ENCODE peak calls at places on chromosome 9, in six cellular contexts. One of them, this sample, is unnamed.

GRCh38 chr9:121350993-121351561 is 19.0 kb downstream of the STOM start:
- DNase-seq in H1: no peak
- DNase-seq in IMR-90: peak; percentile 92
- DNase-seq in H9: no peak
- DNase-seq in mesendoderm: no peak
- DNase-seq in neuronal stem cell: no peak
- DNase-seq in this sample: no peak

GRCh38 chr9:69981686-69982450 is 61.8 kb upstream of the MAMDC2 start:
- DNase-seq in neuronal stem cell: no peak
- DNase-seq in IMR-90: peak; percentile 77
- DNase-seq in mesendoderm: peak; percentile 36
- DNase-seq in H9: no peak
- DNase-seq in H1: no peak
- DNase-seq in this sample: peak; percentile 47

GRCh38 chr9:28287413-28287812 is 714.1 kb upstream of the C9orf72 start:
- DNase-seq in IMR-90: no peak
- DNase-seq in mesendoderm: no peak
- DNase-seq in H1: no peak
- DNase-seq in H9: no peak
- DNase-seq in neuronal stem cell: no peak
- DNase-seq in this sample: no peak

GRCh38 chr9:31304576-31304975 is 1079.9 kb upstream of the ACO1 start:
- DNase-seq in H9: no peak
- DNase-seq in mesendoderm: no peak
- DNase-seq in IMR-90: peak; percentile 32
- DNase-seq in neuronal stem cell: no peak
- DNase-seq in H1: no peak
- DNase-seq in this sample: peak; percentile 60

GRCh38 chr9:11194249-11194648 is 581.4 kb upstream of the PTPRD start:
- DNase-seq in IMR-90: no peak
- DNase-seq in neuronal stem cell: no peak
- DNase-seq in mesendoderm: no peak
- DNase-seq in H1: no peak
- DNase-seq in H9: no peak
- DNase-seq in this sample: no peak

GRCh38 chr9:132214027-132214622 is 52.3 kb downstream of the NTNG2 start:
- DNase-seq in mesendoderm: peak; percentile 96
- DNase-seq in H9: peak; percentile 72
- DNase-seq in neuronal stem cell: no peak
- DNase-seq in IMR-90: peak; percentile 96
- DNase-seq in H1: no peak
- DNase-seq in this sample: peak; percentile 3

GRCh38 chr9:108885643-108886348 is 23.7 kb downstream of the ACTL7A start:
- DNase-seq in H9: no peak
- DNase-seq in neuronal stem cell: no peak
- DNase-seq in IMR-90: peak; percentile 84
- DNase-seq in mesendoderm: peak; percentile 2
- DNase-seq in H1: no peak
- DNase-seq in this sample: no peak

GRCh38 chr9:114856210-114856941 is 50.5 kb upstream of the TNFSF15 start:
- DNase-seq in neuronal stem cell: no peak
- DNase-seq in H9: no peak
- DNase-seq in IMR-90: peak; percentile 82
- DNase-seq in H1: no peak
- DNase-seq in mesendoderm: no peak
- DNase-seq in this sample: no peak

GRCh38 chr9:99134893-99135341 is 30.0 kb downstream of the TGFBR1 start:
- DNase-seq in IMR-90: peak; percentile 78
- DNase-seq in mesendoderm: no peak
- DNase-seq in H9: no peak
- DNase-seq in neuronal stem cell: no peak
- DNase-seq in H1: no peak
- DNase-seq in this sample: no peak

GRCh38 chr9:90287567-90288274 is 354.9 kb downstream of the DIRAS2 start:
- DNase-seq in H1: no peak
- DNase-seq in IMR-90: no peak
- DNase-seq in H9: no peak
- DNase-seq in mesendoderm: peak; percentile 13
- DNase-seq in neuronal stem cell: no peak
- DNase-seq in this sample: peak; percentile 96

GRCh38 chr9:72888032-72888431 is 64.8 kb downstream of the ALDH1A1 start:
- DNase-seq in IMR-90: no peak
- DNase-seq in H9: no peak
- DNase-seq in neuronal stem cell: no peak
- DNase-seq in H1: no peak
- DNase-seq in mesendoderm: no peak
- DNase-seq in this sample: peak; percentile 24

GRCh38 chr9:112489039-112489546 is 2.5 kb downstream of the KIAA1958 start:
- DNase-seq in H9: no peak
- DNase-seq in H1: no peak
- DNase-seq in IMR-90: no peak
- DNase-seq in mesendoderm: peak; percentile 40
- DNase-seq in neuronal stem cell: no peak
- DNase-seq in this sample: no peak

GRCh38 chr9:8845376-8845775 is 1045.8 kb upstream of the DMAC1 start:
- DNase-seq in neuronal stem cell: no peak
- DNase-seq in mesendoderm: no peak
- DNase-seq in H9: no peak
- DNase-seq in IMR-90: no peak
- DNase-seq in H1: no peak
- DNase-seq in this sample: no peak

GRCh38 chr9:123282343-123283047 is 14.1 kb upstream of the STRBP start:
- DNase-seq in H1: no peak
- DNase-seq in IMR-90: no peak
- DNase-seq in H9: no peak
- DNase-seq in neuronal stem cell: no peak
- DNase-seq in mesendoderm: no peak
- DNase-seq in this sample: no peak

GRCh38 chr9:137049544-137050449 is 3.8 kb upstream of the NPDC1 start:
- DNase-seq in mesendoderm: peak; percentile 61
- DNase-seq in neuronal stem cell: peak; percentile 67
- DNase-seq in H1: no peak
- DNase-seq in IMR-90: peak; percentile 20
- DNase-seq in H9: peak; percentile 79
- DNase-seq in this sample: peak; percentile 54

GRCh38 chr9:112554516-112554915 is 67.9 kb downstream of the KIAA1958 start:
- DNase-seq in IMR-90: peak; percentile 78
- DNase-seq in mesendoderm: no peak
- DNase-seq in neuronal stem cell: no peak
- DNase-seq in H1: no peak
- DNase-seq in H9: no peak
- DNase-seq in this sample: peak; percentile 26

GRCh38 chr9:7656648-7657047 is 142.9 kb downstream of the DMAC1 start:
- DNase-seq in neuronal stem cell: no peak
- DNase-seq in H9: no peak
- DNase-seq in IMR-90: peak; percentile 3
- DNase-seq in H1: no peak
- DNase-seq in mesendoderm: no peak
- DNase-seq in this sample: no peak

GRCh38 chr9:136059851-136060670 is 35.0 kb downstream of the NACC2 start:
- DNase-seq in neuronal stem cell: no peak
- DNase-seq in H9: no peak
- DNase-seq in H1: no peak
- DNase-seq in mesendoderm: no peak
- DNase-seq in IMR-90: peak; percentile 62
- DNase-seq in this sample: no peak

GRCh38 chr9:13873212-13873611 is 440.7 kb downstream of the NFIB start:
- DNase-seq in H1: no peak
- DNase-seq in neuronal stem cell: no peak
- DNase-seq in H9: no peak
- DNase-seq in mesendoderm: no peak
- DNase-seq in IMR-90: no peak
- DNase-seq in this sample: no peak

GRCh38 chr9:79129865-79130480 is 441.8 kb upstream of the TLE4 start:
- DNase-seq in H9: no peak
- DNase-seq in mesendoderm: peak; percentile 16
- DNase-seq in neuronal stem cell: peak; percentile 27
- DNase-seq in IMR-90: peak; percentile 67
- DNase-seq in H1: no peak
- DNase-seq in this sample: peak; percentile 55

GRCh38 chr9:70679845-70680244 is 265.4 kb upstream of the KLF9 start:
- DNase-seq in neuronal stem cell: no peak
- DNase-seq in IMR-90: peak; percentile 1
- DNase-seq in H9: no peak
- DNase-seq in mesendoderm: no peak
- DNase-seq in H1: no peak
- DNase-seq in this sample: no peak

GRCh38 chr9:32552172-32552872 is at the start of the genes SMIM27 and TOPORS:
- DNase-seq in neuronal stem cell: peak; percentile 78
- DNase-seq in mesendoderm: peak; percentile 95
- DNase-seq in H9: peak; percentile 91
- DNase-seq in H1: peak; percentile 69
- DNase-seq in IMR-90: peak; percentile 88
- DNase-seq in this sample: peak; percentile 93
- H3K4ac ChIP-seq in neuronal stem cell: no peak within 1 kb of the TSS
- H3K4ac ChIP-seq in mesendoderm: peak within 1 kb of the TSS; percentile 96
- H3K4ac ChIP-seq in H9: no peak within 1 kb of the TSS
- H3K4ac ChIP-seq in H1: peak within 1 kb of the TSS; percentile 41
- H3K4ac ChIP-seq in IMR-90: peak within 1 kb of the TSS; percentile 97
- H3K4ac ChIP-seq in this sample: peak within 1 kb of the TSS; percentile 76

GRCh38 chr9:4114569-4115505 is 185.0 kb downstream of the GLIS3 start:
- DNase-seq in mesendoderm: peak; percentile 34
- DNase-seq in H9: no peak
- DNase-seq in H1: no peak
- DNase-seq in IMR-90: peak; percentile 86
- DNase-seq in neuronal stem cell: no peak
- DNase-seq in this sample: no peak

GRCh38 chr9:4116708-4117460 is 183.0 kb downstream of the GLIS3 start:
- DNase-seq in IMR-90: no peak
- DNase-seq in mesendoderm: no peak
- DNase-seq in H9: no peak
- DNase-seq in H1: no peak
- DNase-seq in neuronal stem cell: no peak
- DNase-seq in this sample: no peak

GRCh38 chr9:4113711-4114110 is 186.2 kb downstream of the GLIS3 start:
- DNase-seq in H9: no peak
- DNase-seq in H1: no peak
- DNase-seq in mesendoderm: no peak
- DNase-seq in neuronal stem cell: no peak
- DNase-seq in IMR-90: no peak
- DNase-seq in this sample: no peak

GRCh38 chr9:4117835-4118610 is 181.8 kb downstream of the GLIS3 start:
- DNase-seq in H1: peak; percentile 36
- DNase-seq in mesendoderm: peak; percentile 37
- DNase-seq in neuronal stem cell: no peak
- DNase-seq in IMR-90: no peak
- DNase-seq in H9: peak; percentile 68
- DNase-seq in this sample: peak; percentile 42

DNA sequence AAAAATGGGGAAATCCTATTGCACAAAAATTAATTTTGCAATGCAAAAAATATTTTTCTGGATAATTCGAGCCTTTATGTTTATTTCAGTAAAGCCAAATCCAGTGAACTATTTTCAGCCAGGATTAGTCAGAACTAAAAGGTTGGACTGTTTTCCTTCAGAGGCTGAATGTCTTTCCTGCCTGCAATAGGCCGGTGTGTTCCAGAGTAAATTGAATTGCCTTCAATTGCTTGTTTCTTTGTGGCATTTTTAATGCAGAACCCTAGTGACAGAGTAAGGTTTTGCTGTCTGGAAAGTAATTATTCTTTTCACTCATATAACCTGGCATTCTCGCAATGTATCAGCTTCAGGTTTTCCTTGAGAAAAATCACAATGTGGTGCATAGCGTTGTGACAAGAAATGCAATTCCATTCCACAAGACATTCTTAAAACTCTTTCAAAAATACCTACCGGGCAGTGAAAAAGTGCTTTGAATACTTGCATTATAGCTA is 183.7 kb downstream of the GLIS3 start:
- DNase-seq in mesendoderm: no peak
- DNase-seq in neuronal stem cell: no peak
- DNase-seq in H9: no peak
- DNase-seq in H1: no peak
- DNase-seq in IMR-90: peak; percentile 58
- DNase-seq in this sample: peak; percentile 88
- H3K4ac ChIP-seq in mesendoderm: no peak overlapping the region
- H3K4ac ChIP-seq in neuronal stem cell: no peak overlapping the region
- H3K4ac ChIP-seq in H9: no peak overlapping the region
- H3K4ac ChIP-seq in H1: no peak overlapping the region
- H3K4ac ChIP-seq in IMR-90: no peak overlapping the region
- H3K4ac ChIP-seq in this sample: no peak overlapping the region

GRCh38 chr9:128551652-128552152 is 685 bp upstream of the SPTAN1 start:
- DNase-seq in IMR-90: no peak
- DNase-seq in H9: no peak
- DNase-seq in neuronal stem cell: no peak
- DNase-seq in H1: no peak
- DNase-seq in mesendoderm: peak; percentile 93
- DNase-seq in this sample: no peak

GRCh38 chr9:128552153-128552743 is at the start of gene SPTAN1:
- DNase-seq in H1: peak; percentile 75
- DNase-seq in IMR-90: peak; percentile 84
- DNase-seq in neuronal stem cell: peak; percentile 93
- DNase-seq in H9: peak; percentile 93
- DNase-seq in mesendoderm: peak; percentile 92
- DNase-seq in this sample: peak; percentile 93

GRCh38 chr9:128553695-128554094 is 1.3 kb downstream of the SPTAN1 start:
- DNase-seq in mesendoderm: peak; percentile 18
- DNase-seq in H1: no peak
- DNase-seq in IMR-90: peak; percentile 86
- DNase-seq in H9: no peak
- DNase-seq in neuronal stem cell: no peak
- DNase-seq in this sample: peak; percentile 17

GRCh38 chr9:128554155-128554862 is 1.9 kb downstream of the SPTAN1 start:
- DNase-seq in neuronal stem cell: peak; percentile 58
- DNase-seq in H1: no peak
- DNase-seq in IMR-90: peak; percentile 93
- DNase-seq in H9: peak; percentile 69
- DNase-seq in mesendoderm: peak; percentile 95
- DNase-seq in this sample: peak; percentile 82

GRCh38 chr9:128552744-128553221 is 396 bp downstream of the SPTAN1 start:
- DNase-seq in neuronal stem cell: peak; percentile 53
- DNase-seq in H9: peak; percentile 56
- DNase-seq in IMR-90: no peak
- DNase-seq in H1: no peak
- DNase-seq in mesendoderm: peak; percentile 65
- DNase-seq in this sample: peak; percentile 41
- H3K4ac ChIP-seq in neuronal stem cell: no peak overlapping the region
- H3K4ac ChIP-seq in H9: no peak overlapping the region
- H3K4ac ChIP-seq in IMR-90: peak overlapping the region; percentile 65
- H3K4ac ChIP-seq in H1: no peak overlapping the region
- H3K4ac ChIP-seq in mesendoderm: peak overlapping the region; percentile 74
- H3K4ac ChIP-seq in this sample: peak overlapping the region; percentile 77

DNA sequence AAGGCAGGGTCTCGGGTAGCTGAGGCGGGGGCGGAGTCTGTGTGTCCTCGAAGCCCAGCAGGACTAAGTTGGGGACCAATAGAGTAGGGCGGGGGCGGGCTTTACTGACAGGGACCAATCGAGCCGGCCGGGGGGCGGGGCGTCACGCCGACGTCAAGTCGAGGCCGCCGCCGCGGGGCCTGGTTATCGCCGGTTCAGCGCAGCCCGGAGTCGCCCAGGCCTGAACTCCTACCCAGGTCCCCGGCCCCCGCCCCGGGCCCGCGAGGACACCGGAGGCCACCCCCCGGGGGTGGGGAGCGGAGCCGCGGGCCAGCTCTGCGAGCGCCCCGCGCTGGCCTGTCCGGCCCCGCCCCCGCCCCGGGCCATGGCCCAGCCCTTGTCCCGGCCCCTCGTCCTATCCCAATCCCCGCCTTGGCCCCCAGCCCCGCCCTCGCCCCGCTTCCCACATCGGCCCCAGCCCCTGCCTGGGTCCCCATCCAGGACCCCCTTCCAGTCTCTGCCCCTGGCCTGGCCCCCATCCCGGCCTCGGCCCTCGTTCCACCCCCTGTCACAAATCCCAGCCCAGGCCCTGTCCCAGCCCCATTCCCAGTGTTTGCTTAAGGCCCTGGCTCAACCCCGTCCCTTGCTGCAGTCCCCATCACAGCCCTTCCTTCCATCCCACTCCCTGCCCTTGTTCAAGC is at the start of gene TMEM8B:
- DNase-seq in neuronal stem cell: peak; percentile 94
- DNase-seq in IMR-90: peak; percentile 83
- DNase-seq in mesendoderm: peak; percentile 96
- DNase-seq in H1: no peak
- DNase-seq in H9: peak; percentile 97
- DNase-seq in this sample: peak; percentile 90
- H3K4ac ChIP-seq in neuronal stem cell: no peak within 1 kb of the TSS
- H3K4ac ChIP-seq in IMR-90: peak within 1 kb of the TSS; percentile 84
- H3K4ac ChIP-seq in mesendoderm: peak within 1 kb of the TSS; percentile 18
- H3K4ac ChIP-seq in H1: no peak within 1 kb of the TSS
- H3K4ac ChIP-seq in H9: no peak within 1 kb of the TSS
- H3K4ac ChIP-seq in this sample: peak within 1 kb of the TSS; percentile 73

This sample was measured in trophoblast cell.